ENCODE peak calls at places on chromosomes 6 and 20, in nine cellular contexts. B is effector memory CD8-positive, alpha-beta T cell; F is MV-4-11; O is activated CD4-positive, alpha-beta T cell treated with anti-CD3 and anti-CD28 coated beads, Interleukin-2, amount 50 U/mL, for 48 hours; R is iPS-NIHi11; H is ovary; S is mucosa of gallbladder; V is progenitor cell of endocrine pancreas; G is T-helper 1 cell. E is an unnamed sample.

GRCh38 chr6:144362042-144363018 is 77.2 kb downstream of the UTRN start:
- DNase-seq in B (no peak), F (peak), O (no peak), R (no peak), H (no peak), S (no peak), V (no peak), G (no peak), E (no peak)

GRCh38 chr6:157358287-157358686 is 22.7 kb upstream of the ZDHHC14 start:
- DNase-seq in B (no peak), F (no peak), O (no peak), R (no peak), H (no peak), S (no peak), V (no peak), G (no peak), E (no peak)

GRCh38 chr6:73969982-73970960 is 274.3 kb downstream of the CD109 start:
- DNase-seq in B (no peak), F (peak), O (no peak), R (peak), H (no peak), S (no peak), V (no peak), G (peak), E (no peak)

GRCh38 chr6:130027948-130028347 is 9.6 kb downstream of the L3MBTL3 start:
- DNase-seq in B (no peak), F (peak), O (no peak), R (no peak), H (no peak), S (no peak), V (no peak), G (peak), E (no peak)

GRCh38 chr6:158847786-158848185 is 28.6 kb upstream of the EZR start:
- DNase-seq in B (no peak), F (no peak), O (no peak), R (no peak), H (no peak), S (no peak), V (no peak), G (no peak), E (no peak)

GRCh38 chr6:55239099-55239498 is 64.8 kb downstream of the HCRTR2 start:
- DNase-seq in B (no peak), F (no peak), O (no peak), R (no peak), H (no peak), S (no peak), V (no peak), G (no peak), E (no peak)

GRCh38 chr20:3712279-3712873 is at the start of gene SIGLEC1:
- DNase-seq in B (no peak), F (peak), O (no peak), R (no peak), H (no peak), S (peak), V (no peak), G (no peak), E (no peak)

GRCh38 chr20:20241966-20242365 is 125.9 kb upstream of the INSM1 start:
- DNase-seq in B (no peak), F (no peak), O (no peak), R (no peak), H (no peak), S (no peak), V (no peak), G (no peak), E (no peak)

GRCh38 chr20:51579137-51579536 is 36.6 kb upstream of the NFATC2 start:
- DNase-seq in B (no peak), F (no peak), O (no peak), R (no peak), H (no peak), S (no peak), V (no peak), G (no peak), E (no peak)

GRCh38 chr6:13524801-13525508 is 37.6 kb upstream of the GFOD1 start:
- DNase-seq in B (no peak), F (no peak), O (no peak), R (no peak), H (no peak), S (no peak), V (no peak), G (no peak), E (peak)

GRCh38 chr6:35174043-35174434 is 32.9 kb upstream of the TCP11 start:
- DNase-seq in B (no peak), F (no peak), O (no peak), R (no peak), H (no peak), S (no peak), V (no peak), G (no peak), E (no peak)

GRCh38 chr6:158787395-158787794 is 31.8 kb downstream of the EZR start:
- DNase-seq in B (no peak), F (no peak), O (no peak), R (no peak), H (no peak), S (no peak), V (no peak), G (no peak), E (no peak)

GRCh38 chr20:62891111-62891510 is 29.5 kb upstream of the TCFL5 start:
- DNase-seq in B (no peak), F (no peak), O (no peak), R (no peak), H (no peak), S (no peak), V (no peak), G (peak), E (no peak)

GRCh38 chr20:37520417-37520751 is 666 bp upstream of the NNAT start:
- DNase-seq in B (no peak), F (no peak), O (no peak), R (no peak), H (no peak), S (no peak), V (no peak), G (no peak), E (peak)

GRCh38 chr20:61935926-61936700 is 129.6 kb downstream of the TAF4 start:
- DNase-seq in B (no peak), F (no peak), O (no peak), R (peak), H (peak), S (no peak), V (no peak), G (no peak), E (peak)

GRCh38 chr20:8527998-8528397 is 395.9 kb downstream of the PLCB1 start:
- DNase-seq in B (no peak), F (peak), O (no peak), R (no peak), H (no peak), S (no peak), V (no peak), G (no peak), E (no peak)

E was measured in lower leg skin.